ENCODE peak calls at places on chromosomes 11 and 22, in seven cellular contexts. One of them, this sample, is unnamed.

GRCh38 chr11:64233913-64234839 is at the start of gene VEGFB:
- DNase-seq in GM03348: peak
- DNase-seq in ecto neural progenitor cell: peak
- DNase-seq in mesenchymal stem cell: peak
- DNase-seq in A172: no peak
- DNase-seq in NCI-H1930: peak
- DNase-seq in SK-N-MC: no peak
- DNase-seq in this sample: no peak

GRCh38 chr11:73869234-73869949 is 7.3 kb downstream of the COA4 start:
- DNase-seq in GM03348: no peak
- DNase-seq in ecto neural progenitor cell: no peak
- DNase-seq in mesenchymal stem cell: no peak
- DNase-seq in A172: no peak
- DNase-seq in NCI-H1930: no peak
- DNase-seq in SK-N-MC: no peak
- DNase-seq in this sample: no peak

GRCh38 chr11:129268371-129268770 is 76.2 kb upstream of the ARHGAP32 start:
- DNase-seq in GM03348: no peak
- DNase-seq in ecto neural progenitor cell: no peak
- DNase-seq in mesenchymal stem cell: no peak
- DNase-seq in A172: no peak
- DNase-seq in NCI-H1930: no peak
- DNase-seq in SK-N-MC: peak
- DNase-seq in this sample: no peak

GRCh38 chr11:131796541-131796940 is 426.1 kb downstream of the NTM start:
- DNase-seq in GM03348: no peak
- DNase-seq in ecto neural progenitor cell: no peak
- DNase-seq in mesenchymal stem cell: no peak
- DNase-seq in A172: no peak
- DNase-seq in NCI-H1930: no peak
- DNase-seq in SK-N-MC: no peak
- DNase-seq in this sample: no peak

GRCh38 chr22:28874816-28875320 is 8.5 kb upstream of the ZNRF3 start:
- DNase-seq in GM03348: no peak
- DNase-seq in ecto neural progenitor cell: no peak
- DNase-seq in mesenchymal stem cell: no peak
- DNase-seq in A172: no peak
- DNase-seq in NCI-H1930: no peak
- DNase-seq in SK-N-MC: no peak
- DNase-seq in this sample: no peak

GRCh38 chr11:119120639-119121007 is 757 bp upstream of the HINFP start:
- DNase-seq in GM03348: peak
- DNase-seq in ecto neural progenitor cell: no peak
- DNase-seq in mesenchymal stem cell: no peak
- DNase-seq in A172: no peak
- DNase-seq in NCI-H1930: no peak
- DNase-seq in SK-N-MC: no peak
- DNase-seq in this sample: no peak

GRCh38 chr11:64853709-64854108 is 9.3 kb upstream of the CDC42BPG start:
- DNase-seq in GM03348: no peak
- DNase-seq in ecto neural progenitor cell: no peak
- DNase-seq in mesenchymal stem cell: no peak
- DNase-seq in A172: no peak
- DNase-seq in NCI-H1930: no peak
- DNase-seq in SK-N-MC: no peak
- DNase-seq in this sample: no peak

GRCh38 chr11:110901441-110901840 is 189.2 kb upstream of the ARHGAP20 start:
- DNase-seq in GM03348: no peak
- DNase-seq in ecto neural progenitor cell: no peak
- DNase-seq in mesenchymal stem cell: no peak
- DNase-seq in A172: no peak
- DNase-seq in NCI-H1930: no peak
- DNase-seq in SK-N-MC: no peak
- DNase-seq in this sample: no peak

GRCh38 chr11:46390331-46391171 is 1.0 kb downstream of the CHRM4 start:
- DNase-seq in GM03348: no peak
- DNase-seq in ecto neural progenitor cell: peak
- DNase-seq in mesenchymal stem cell: peak
- DNase-seq in A172: no peak
- DNase-seq in NCI-H1930: no peak
- DNase-seq in SK-N-MC: no peak
- DNase-seq in this sample: no peak

GRCh38 chr11:92885600-92885999 is 83.9 kb upstream of the MTNR1B start:
- DNase-seq in GM03348: no peak
- DNase-seq in ecto neural progenitor cell: no peak
- DNase-seq in mesenchymal stem cell: no peak
- DNase-seq in A172: no peak
- DNase-seq in NCI-H1930: no peak
- DNase-seq in SK-N-MC: no peak
- DNase-seq in this sample: no peak

GRCh38 chr11:92457250-92457649 is 232.6 kb downstream of the FAT3 start:
- DNase-seq in GM03348: peak
- DNase-seq in ecto neural progenitor cell: no peak
- DNase-seq in mesenchymal stem cell: no peak
- DNase-seq in A172: peak
- DNase-seq in NCI-H1930: no peak
- DNase-seq in SK-N-MC: no peak
- DNase-seq in this sample: no peak

GRCh38 chr22:39253427-39254070 is 8.8 kb upstream of the PDGFB start:
- DNase-seq in GM03348: peak
- DNase-seq in ecto neural progenitor cell: no peak
- DNase-seq in mesenchymal stem cell: peak
- DNase-seq in A172: peak
- DNase-seq in NCI-H1930: no peak
- DNase-seq in SK-N-MC: no peak
- DNase-seq in this sample: no peak

GRCh38 chr22:25492950-25493790 is 71.3 kb upstream of the GRK3 start:
- DNase-seq in GM03348: no peak
- DNase-seq in ecto neural progenitor cell: no peak
- DNase-seq in mesenchymal stem cell: no peak
- DNase-seq in A172: no peak
- DNase-seq in NCI-H1930: no peak
- DNase-seq in SK-N-MC: no peak
- DNase-seq in this sample: no peak

GRCh38 chr11:72758304-72758689 is 6.1 kb upstream of the ARAP1 start:
- DNase-seq in GM03348: no peak
- DNase-seq in ecto neural progenitor cell: no peak
- DNase-seq in mesenchymal stem cell: peak
- DNase-seq in A172: peak
- DNase-seq in NCI-H1930: no peak
- DNase-seq in SK-N-MC: no peak
- DNase-seq in this sample: no peak